ENCODE peak calls at places on chromosomes 3 and 15, in four cellular contexts. U, T, D and N are unnamed samples.
A peak's percentile ranks its signal among the peaks of the same experiment; 100 is the strongest.

GRCh38 chr15:49215768-49216739 is 46.0 kb downstream of the GALK2 start:
- DNase-seq in U (peak; percentile 49), T (peak; percentile 26), D (peak; percentile 56), N (no peak)

GRCh38 chr15:89114974-89115373 is 26.7 kb downstream of the ABHD2 start:
- DNase-seq in U (peak; percentile 82), T (peak; percentile 80), D (no peak), N (peak; percentile 87)

GRCh38 chr3:157042226-157042625 is 117.7 kb downstream of the CCNL1 start:
- DNase-seq in U (no peak), T (no peak), D (no peak), N (no peak)

GRCh38 chr3:119669906-119670570 is 7.2 kb downstream of the COX17 start:
- DNase-seq in U (no peak), T (no peak), D (no peak), N (no peak)

GRCh38 chr15:79994651-79995050 is 23.7 kb upstream of the BCL2A1 start:
- DNase-seq in U (no peak), T (peak; percentile 68), D (no peak), N (no peak)

GRCh38 chr3:72821170-72821781 is 27.0 kb downstream of the SHQ1 start:
- DNase-seq in U (peak; percentile 26), T (peak; percentile 54), D (no peak), N (peak; percentile 47)

GRCh38 chr15:40233727-40234577 is 4.9 kb upstream of the PAK6 start:
- DNase-seq in U (no peak), T (peak; percentile 45), D (no peak), N (no peak)

GRCh38 chr15:94535298-94536048 is 304.1 kb downstream of the MCTP2 start:
- DNase-seq in U (no peak), T (no peak), D (no peak), N (no peak)

GRCh38 chr3:171679011-171679492 is 131.2 kb downstream of the PLD1 start:
- DNase-seq in U (no peak), T (no peak), D (no peak), N (no peak)

DNA sequence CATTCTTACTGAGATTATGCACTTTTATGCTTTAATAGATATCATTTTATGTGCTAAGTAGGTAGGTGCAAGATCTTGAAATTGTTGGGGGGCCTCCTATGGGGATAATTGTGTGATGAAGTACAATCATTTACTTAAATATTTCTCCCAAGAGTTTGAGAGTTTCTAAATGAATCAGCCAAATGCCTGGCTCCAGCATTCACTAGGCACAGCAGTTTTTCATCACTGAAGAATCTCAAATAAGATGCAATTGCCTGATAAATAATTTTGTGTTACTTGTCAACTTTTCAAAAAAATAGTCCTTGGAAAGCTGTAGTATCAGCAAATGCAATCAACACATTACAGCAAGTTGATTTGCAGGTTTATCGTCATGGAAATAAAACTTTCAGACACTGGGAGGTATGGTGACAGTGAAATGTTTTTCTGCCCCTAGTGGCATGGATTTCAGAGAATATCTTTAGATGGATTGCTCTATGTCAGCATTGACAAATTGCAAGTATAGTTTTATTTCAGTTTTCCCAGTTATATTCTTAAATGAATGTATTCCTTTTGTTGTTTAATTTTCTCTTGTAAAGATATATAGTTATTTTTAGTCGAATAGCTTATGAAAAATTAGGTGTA is 167.1 kb downstream of the NEK11 start:
- DNase-seq in U (no peak), T (no peak), D (no peak), N (no peak)
- TF ChIP-seq CTCF in U (no peak), T (peak; percentile 2), D (no peak), N (no peak)

GRCh38 chr15:100893261-100893963 is 13.8 kb downstream of the ALDH1A3 start:
- DNase-seq in U (no peak), T (no peak), D (no peak), N (no peak)
- H3K4me3 ChIP-seq in U (no peak overlapping the region), T (no peak overlapping the region), D (no peak overlapping the region), N (no peak overlapping the region)

DNA sequence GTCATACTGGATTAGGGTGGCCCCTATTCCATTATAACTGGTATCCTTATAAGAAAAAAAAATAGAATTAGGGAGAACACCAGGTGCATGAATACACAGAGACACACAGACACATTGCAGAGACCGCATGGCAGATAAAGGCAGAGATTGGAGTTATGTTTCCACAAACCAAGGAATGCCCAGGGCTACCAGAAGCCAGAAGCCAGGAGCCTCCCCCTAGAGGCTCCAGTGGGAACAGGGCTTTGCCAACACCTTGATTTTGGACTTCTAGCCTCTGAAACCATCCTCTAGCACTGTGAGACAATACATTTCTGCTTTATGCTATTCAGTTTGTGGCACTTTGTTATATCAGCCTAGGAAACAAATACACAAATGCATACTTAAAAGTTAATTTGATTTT is 10.4 kb downstream of the GOLM2 start:
- DNase-seq in U (no peak), T (no peak), D (no peak), N (no peak)
- TF ChIP-seq CTCF in U (no peak), T (peak; percentile 45), D (no peak), N (peak; percentile 70)

GRCh38 chr3:169144691-169145090 is 518.8 kb downstream of the MECOM start:
- DNase-seq in U (no peak), T (no peak), D (no peak), N (peak; percentile 1)

GRCh38 chr3:169146866-169147245 is 516.7 kb downstream of the MECOM start:
- DNase-seq in U (no peak), T (no peak), D (no peak), N (no peak)

GRCh38 chr3:169146112-169146665 is 517.3 kb downstream of the MECOM start:
- DNase-seq in U (peak; percentile 68), T (peak; percentile 78), D (peak; percentile 37), N (peak; percentile 62)

GRCh38 chr3:169144271-169144670 is 519.2 kb downstream of the MECOM start:
- DNase-seq in U (no peak), T (no peak), D (no peak), N (no peak)

DNA sequence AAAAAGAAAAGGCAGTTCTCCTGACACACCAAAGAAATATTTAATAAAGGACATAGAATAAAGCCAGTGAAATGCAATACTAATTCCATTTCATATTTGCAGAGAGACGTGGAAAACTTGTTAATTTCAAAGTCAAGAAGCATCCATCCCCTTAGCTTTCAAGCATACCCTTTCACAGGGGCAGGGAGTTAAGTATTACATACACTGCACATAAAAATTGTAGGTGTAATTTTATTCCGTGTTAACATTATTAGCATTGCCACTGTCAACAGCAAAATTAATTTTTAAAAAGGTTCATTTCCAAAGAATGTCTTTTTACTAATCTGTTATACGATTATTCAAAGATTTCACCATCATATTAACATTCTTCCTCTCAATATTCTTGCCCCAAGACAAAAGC is 518.0 kb downstream of the MECOM start:
- DNase-seq in U (no peak), T (no peak), D (no peak), N (no peak)
- H3K4me3 ChIP-seq in U (peak overlapping the region; percentile 42), T (peak overlapping the region; percentile 95), D (peak overlapping the region; percentile 71), N (peak overlapping the region; percentile 76)

DNA sequence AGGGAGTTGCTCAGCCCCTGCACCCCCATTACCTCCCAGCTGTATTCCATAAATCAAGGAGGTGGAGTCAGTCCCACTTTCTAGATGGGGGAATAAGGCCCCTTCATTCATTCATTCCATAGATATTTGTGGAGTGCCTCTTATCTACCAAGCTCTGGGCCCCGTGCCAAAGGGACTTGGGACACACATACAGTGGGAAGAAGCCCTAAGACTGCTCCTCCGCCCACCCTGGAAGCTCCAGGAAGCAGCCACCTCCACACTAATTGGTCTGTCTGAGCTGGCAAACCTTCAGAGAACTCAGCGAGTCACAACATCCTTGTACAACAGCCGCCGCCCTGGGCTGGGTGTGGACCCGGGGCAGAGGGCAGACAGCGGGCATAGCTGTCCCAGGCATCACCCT is 6.4 kb downstream of the STRA6 start:
- DNase-seq in U (peak; percentile 44), T (peak; percentile 99), D (peak; percentile 53), N (peak; percentile 98)
- TF ChIP-seq CTCF in U (no peak), T (no peak), D (no peak), N (no peak)

DNA sequence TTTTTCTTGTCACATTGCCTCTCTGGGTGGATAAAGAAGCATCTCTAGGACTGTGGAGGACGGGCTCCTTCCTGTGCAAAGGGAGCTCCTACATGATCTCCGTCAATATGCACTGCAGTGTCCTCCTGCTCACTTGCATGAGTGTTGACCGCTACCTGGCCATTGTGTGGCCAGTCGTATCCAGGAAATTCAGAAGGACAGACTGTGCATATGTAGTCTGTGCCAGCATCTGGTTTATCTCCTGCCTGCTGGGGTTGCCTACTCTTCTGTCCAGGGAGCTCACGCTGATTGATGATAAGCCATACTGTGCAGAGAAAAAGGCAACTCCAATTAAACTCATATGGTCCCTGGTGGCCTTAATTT is 478 bp downstream of the GPR15 start:
- DNase-seq in U (no peak), T (no peak), D (no peak), N (no peak)
- H3K4me3 ChIP-seq in U (no peak overlapping the region), T (no peak overlapping the region), D (no peak overlapping the region), N (no peak overlapping the region)

DNA sequence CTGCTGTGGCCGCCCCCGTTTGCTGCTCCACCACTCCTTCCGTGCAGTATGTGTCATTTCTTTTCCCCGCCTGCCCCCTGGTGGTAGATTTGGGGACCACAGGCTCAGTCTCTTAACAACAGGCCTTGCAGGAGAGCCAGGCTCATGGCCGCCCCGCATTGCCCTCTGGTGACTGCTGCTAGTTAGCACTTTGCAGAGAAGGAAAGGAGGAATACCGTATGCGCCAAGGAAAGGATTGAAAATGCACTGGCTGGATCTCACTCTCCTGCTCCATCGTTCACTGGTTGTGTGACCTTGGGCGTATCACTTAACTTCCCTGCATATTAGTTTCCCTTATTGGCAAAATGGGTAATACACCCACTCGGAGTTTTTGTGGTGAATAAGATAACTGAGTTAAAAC is 39.3 kb upstream of the PXYLP1 start:
- DNase-seq in U (peak; percentile 97), T (peak; percentile 84), D (peak; percentile 97), N (peak; percentile 98)
- TF ChIP-seq CTCF in U (peak; percentile 98), T (peak; percentile 99), D (peak; percentile 99), N (peak; percentile 99)

GRCh38 chr3:151905647-151906046 is 32.2 kb downstream of the SUCNR1 start:
- DNase-seq in U (no peak), T (no peak), D (no peak), N (no peak)

GRCh38 chr3:151901946-151902285 is 28.5 kb downstream of the SUCNR1 start:
- DNase-seq in U (no peak), T (no peak), D (no peak), N (no peak)

GRCh38 chr3:151901282-151901945 is 28.0 kb downstream of the SUCNR1 start:
- DNase-seq in U (no peak), T (peak; percentile 69), D (no peak), N (no peak)

GRCh38 chr3:151900460-151900859 is 27.0 kb downstream of the SUCNR1 start:
- DNase-seq in U (no peak), T (peak; percentile 66), D (no peak), N (no peak)

GRCh38 chr3:151903501-151903991 is 30.1 kb downstream of the SUCNR1 start:
- DNase-seq in U (no peak), T (peak; percentile 93), D (no peak), N (peak; percentile 69)
- H3K4me3 ChIP-seq in U (no peak overlapping the region), T (no peak overlapping the region), D (no peak overlapping the region), N (no peak overlapping the region)

GRCh38 chr3:50203113-50203852 is 1.8 kb upstream of the SLC38A3 start:
- DNase-seq in U (peak; percentile 92), T (no peak), D (no peak), N (no peak)

GRCh38 chr3:50204052-50204803 is 843 bp upstream of the SLC38A3 start:
- DNase-seq in U (no peak), T (no peak), D (no peak), N (no peak)

GRCh38 chr3:50204804-50205718 is at the start of gene SLC38A3:
- DNase-seq in U (peak; percentile 73), T (no peak), D (peak; percentile 35), N (no peak)

GRCh38 chr3:50207359-50208042 is 2.4 kb downstream of the SLC38A3 start:
- DNase-seq in U (no peak), T (no peak), D (no peak), N (no peak)

GRCh38 chr3:50205719-50206276 is 727 bp downstream of the SLC38A3 start:
- DNase-seq in U (peak; percentile 91), T (peak; percentile 27), D (peak; percentile 57), N (no peak)
- TF ChIP-seq CTCF in U (no peak), T (no peak), D (no peak), N (no peak)